ENCODE peak calls at places on chromosomes 6 and 20, in nine cellular contexts. E, M, G, R, Z, T, J, Q and X are unnamed samples.

GRCh38 chr20:47427746-47428145 is 71.2 kb upstream of the ZMYND8 start:
- DNase-seq in J (no peak), M (no peak), R (no peak), Q (no peak), E (no peak), Z (no peak), T (no peak), G (no peak), X (no peak)

GRCh38 chr20:41769650-41770049 is 151.5 kb upstream of the CHD6 start:
- DNase-seq in R (no peak), Z (no peak), J (no peak), G (no peak), E (peak; percentile 44), M (no peak), T (no peak), Q (peak; percentile 74), X (no peak)

GRCh38 chr6:128350416-128351254 is 169.8 kb downstream of the PTPRK start:
- DNase-seq in Z (no peak), Q (no peak), R (peak; percentile 77), T (peak; percentile 49), G (no peak), E (no peak), J (peak; percentile 80), M (peak; percentile 55), X (no peak)

GRCh38 chr20:37390503-37390890 is 44.6 kb downstream of the SRC start:
- DNase-seq in T (no peak), Z (no peak), Q (no peak), J (no peak), E (no peak), G (no peak), M (no peak), R (no peak), X (no peak)

GRCh38 chr6:134426623-134427022 is 108.7 kb upstream of the SGK1 start:
- DNase-seq in Q (no peak), M (no peak), Z (no peak), E (no peak), G (no peak), J (no peak), R (no peak), T (no peak), X (no peak)

GRCh38 chr6:155850408-155850841 is 394.8 kb upstream of the NOX3 start:
- DNase-seq in J (peak; percentile 77), Z (no peak), G (peak; percentile 74), T (peak; percentile 58), M (peak; percentile 78), R (peak; percentile 39), Q (no peak), E (no peak), X (no peak)

GRCh38 chr20:51554538-51555165 is 12.1 kb upstream of the NFATC2 start:
- DNase-seq in E (no peak), G (no peak), Q (no peak), R (peak; percentile 41), M (peak; percentile 54), Z (no peak), J (peak; percentile 82), T (peak; percentile 78), X (no peak)

GRCh38 chr6:1321715-1322114 is 9.8 kb downstream of the FOXQ1 start:
- DNase-seq in E (no peak), Q (no peak), Z (no peak), R (no peak), G (no peak), M (no peak), J (no peak), T (peak; percentile 66), X (no peak)

GRCh38 chr20:46348231-46348803 is 40.0 kb upstream of the CDH22 start:
- DNase-seq in G (no peak), Q (peak; percentile 79), J (no peak), T (peak; percentile 22), Z (peak; percentile 31), R (no peak), M (no peak), E (peak; percentile 81), X (no peak)

GRCh38 chr6:123808556-123808955 is 4.9 kb downstream of the NKAIN2 start:
- DNase-seq in Q (peak; percentile 18), Z (no peak), M (no peak), J (peak; percentile 8), G (no peak), E (peak; percentile 4), T (no peak), R (no peak), X (no peak)

GRCh38 chr6:125020385-125020784 is 58.1 kb downstream of the RNF217 start:
- DNase-seq in T (peak; percentile 42), G (no peak), M (no peak), R (no peak), Z (no peak), J (peak; percentile 63), Q (peak; percentile 64), E (no peak), X (no peak)

GRCh38 chr6:21111399-21111725 is 482.2 kb upstream of the SOX4 start:
- DNase-seq in J (no peak), G (peak; percentile 21), R (peak; percentile 23), T (peak; percentile 1), M (peak; percentile 92), E (no peak), Q (peak; percentile 37), Z (no peak), X (no peak)

GRCh38 chr20:33789109-33789857 is 21.9 kb upstream of the CHMP4B start:
- DNase-seq in R (peak; percentile 98), Z (no peak), J (peak; percentile 98), T (peak; percentile 96), Q (no peak), G (peak; percentile 98), M (peak; percentile 100), E (no peak), X (no peak)

GRCh38 chr6:27541212-27541931 is 68.5 kb upstream of the ZNF184 start:
- DNase-seq in Z (peak; percentile 53), T (peak; percentile 14), G (peak; percentile 68), E (peak; percentile 39), Q (peak; percentile 71), R (peak; percentile 52), J (peak; percentile 19), M (peak; percentile 61), X (no peak)

GRCh38 chr6:11811644-11812264 is 33.2 kb upstream of the ADTRP start:
- DNase-seq in T (no peak), Q (no peak), M (no peak), G (no peak), J (no peak), R (no peak), E (no peak), Z (no peak), X (no peak)

GRCh38 chr6:11810854-11811643 is 32.4 kb upstream of the ADTRP start:
- DNase-seq in T (peak; percentile 24), Z (no peak), M (no peak), G (no peak), R (no peak), Q (no peak), J (peak; percentile 59), E (no peak), X (no peak)

GRCh38 chr6:11808054-11808453 is 29.5 kb upstream of the ADTRP start:
- DNase-seq in E (no peak), G (no peak), Z (no peak), J (no peak), T (no peak), M (no peak), R (no peak), Q (no peak), X (no peak)

GRCh38 chr6:11812439-11812838 is 33.8 kb upstream of the ADTRP start:
- DNase-seq in M (no peak), R (no peak), Q (no peak), J (no peak), Z (no peak), G (no peak), E (no peak), T (no peak), X (no peak)

GRCh38 chr6:11810039-11810541 is 31.5 kb upstream of the ADTRP start:
- DNase-seq in J (peak; percentile 82), Q (no peak), T (peak; percentile 79), Z (peak; percentile 45), M (peak; percentile 20), G (no peak), E (no peak), R (peak; percentile 90), X (no peak)
- H3K27ac ChIP-seq in J (no peak overlapping the region), Q (no peak overlapping the region), T (peak overlapping the region; percentile 53), Z (no peak overlapping the region), M (no peak overlapping the region), G (no peak overlapping the region), E (no peak overlapping the region), R (peak overlapping the region; percentile 46), X (no peak overlapping the region)

GRCh38 chr6:48817714-48818113 is 645.3 kb downstream of the MMUT start:
- DNase-seq in Z (no peak), R (peak; percentile 71), T (peak; percentile 21), Q (no peak), M (peak; percentile 9), E (no peak), G (no peak), J (peak; percentile 33), X (no peak)
- H2AFZ ChIP-seq in Z (no peak overlapping the region), R (peak overlapping the region; percentile 56), T (peak overlapping the region; percentile 69), Q (no peak overlapping the region), M (no peak overlapping the region), E (no peak overlapping the region), G (peak overlapping the region; percentile 24), J (peak overlapping the region; percentile 43), X (no peak overlapping the region)

DNA sequence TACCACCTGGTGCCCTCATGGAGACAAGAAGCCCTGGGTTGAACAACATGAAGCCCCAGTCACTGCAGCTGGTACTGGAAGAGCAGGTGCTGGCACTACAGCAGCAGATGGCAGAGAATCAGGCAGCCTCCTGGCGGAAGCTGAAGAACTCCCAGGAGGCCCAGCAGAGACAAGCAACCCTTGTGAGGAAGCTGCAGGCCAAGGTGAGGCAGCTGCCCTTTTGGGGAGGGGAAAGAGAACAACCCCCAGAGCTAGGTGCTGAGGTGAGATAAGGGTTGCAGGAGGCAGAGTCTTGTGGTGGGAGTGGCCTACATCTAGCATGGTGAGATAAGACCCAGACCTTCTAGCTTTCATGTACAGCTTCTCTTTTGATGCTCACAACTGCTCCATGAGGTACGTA is 7.0 kb downstream of the CEP250 start:
- DNase-seq in Z (peak; percentile 86), R (no peak), G (no peak), T (no peak), J (no peak), Q (no peak), M (no peak), E (no peak), X (peak; percentile 78)
- H3K36me3 ChIP-seq in Z (peaks cover 67% of the 10 kb centered on the region), R (peaks cover 24% of the 10 kb centered on the region), G (peaks cover 12% of the 10 kb centered on the region), T (peaks cover 33% of the 10 kb centered on the region), J (peaks cover 21% of the 10 kb centered on the region), Q (peaks cover 4% of the 10 kb centered on the region), M (peaks cover 26% of the 10 kb centered on the region), E (peaks cover 3% of the 10 kb centered on the region), X (peaks cover 33% of the 10 kb centered on the region)

GRCh38 chr6:42375007-42375635 is 76.6 kb downstream of the TRERF1 start:
- DNase-seq in G (no peak), Z (no peak), Q (no peak), M (no peak), T (no peak), E (no peak), J (no peak), R (no peak), X (no peak)
- H3K27ac ChIP-seq in G (no peak overlapping the region), Z (no peak overlapping the region), Q (no peak overlapping the region), M (no peak overlapping the region), T (no peak overlapping the region), E (no peak overlapping the region), J (no peak overlapping the region), R (no peak overlapping the region), X (no peak overlapping the region)

GRCh38 chr20:21665687-21666446 is 39.6 kb upstream of the PAX1 start:
- DNase-seq in Q (no peak), M (peak; percentile 40), E (no peak), J (no peak), R (peak; percentile 61), G (no peak), T (no peak), Z (no peak), X (no peak)
- H2AFZ ChIP-seq in Q (peak overlapping the region; percentile 80), M (no peak overlapping the region), E (no peak overlapping the region), J (no peak overlapping the region), R (no peak overlapping the region), G (no peak overlapping the region), T (no peak overlapping the region), Z (no peak overlapping the region), X (no peak overlapping the region)

GRCh38 chr6:24419526-24419925 is 16.8 kb downstream of the MRS2 start:
- DNase-seq in E (no peak), Z (no peak), Q (no peak), M (no peak), J (peak; percentile 63), G (no peak), T (peak; percentile 10), R (no peak), X (no peak)
- H3K36me3 ChIP-seq in E (no peaks in the 10 kb centered on the region), Z (peaks cover 99% of the 10 kb centered on the region), Q (peaks cover 95% of the 10 kb centered on the region), M (peaks cover 77% of the 10 kb centered on the region), J (peaks cover 8% of the 10 kb centered on the region), G (peaks cover 63% of the 10 kb centered on the region), T (peaks cover 26% of the 10 kb centered on the region), R (peaks cover 60% of the 10 kb centered on the region), X (peaks cover 25% of the 10 kb centered on the region)